ENCODE peak calls at places on chromosomes 3 and 15, in seven cellular contexts. Q is HFF-Myc, A is lower leg skin, V is uterus, L is endothelial cell, E is ovary, J is heart left ventricle. B is an unnamed sample.

GRCh38 chr3:14487086-14487485 is 53.1 kb downstream of the GRIP2 start:
- DNase-seq in Q (no peak), A (no peak), V (no peak), L (no peak), E (no peak), J (no peak), B (no peak)

GRCh38 chr3:156788846-156789245 is 37.3 kb upstream of the LEKR1 start:
- DNase-seq in Q (no peak), A (no peak), V (no peak), L (no peak), E (no peak), J (no peak), B (no peak)

GRCh38 chr3:10155123-10155472 is 9.6 kb upstream of the IRAK2 start:
- DNase-seq in Q (no peak), A (no peak), V (no peak), L (no peak), E (no peak), J (no peak), B (no peak)

GRCh38 chr3:120153294-120153693 is 59.0 kb upstream of the GSK3B start:
- DNase-seq in Q (no peak), A (no peak), V (no peak), L (no peak), E (no peak), J (no peak), B (no peak)

GRCh38 chr3:151962891-151963290 is 89.4 kb downstream of the SUCNR1 start:
- DNase-seq in Q (peak), A (no peak), V (no peak), L (no peak), E (no peak), J (no peak), B (no peak)

GRCh38 chr3:76500746-76501275 is 539.1 kb upstream of the ROBO2 start:
- DNase-seq in Q (no peak), A (no peak), V (no peak), L (no peak), E (no peak), J (no peak), B (no peak)

GRCh38 chr3:113890256-113890900 is 51.8 kb downstream of the GRAMD1C start:
- DNase-seq in Q (no peak), A (no peak), V (no peak), L (no peak), E (no peak), J (no peak), B (no peak)

GRCh38 chr3:159711560-159712333 is 276.9 kb upstream of the IL12A start:
- DNase-seq in Q (peak), A (peak), V (peak), L (peak), E (no peak), J (peak), B (no peak)

GRCh38 chr3:191282262-191283215 is 46.7 kb upstream of the CCDC50 start:
- DNase-seq in Q (peak), A (no peak), V (no peak), L (no peak), E (no peak), J (no peak), B (no peak)

GRCh38 chr3:122105626-122106025 is 50.5 kb downstream of the CD86 start:
- DNase-seq in Q (no peak), A (no peak), V (no peak), L (no peak), E (peak), J (no peak), B (no peak)

GRCh38 chr3:183933160-183933559 is 48.5 kb upstream of the PARL start:
- DNase-seq in Q (no peak), A (no peak), V (no peak), L (no peak), E (no peak), J (no peak), B (no peak)

GRCh38 chr15:67809866-67810265 is 15.4 kb upstream of the SKOR1 start:
- DNase-seq in Q (no peak), A (no peak), V (no peak), L (no peak), E (no peak), J (no peak), B (no peak)

GRCh38 chr3:37210230-37210629 is 35.8 kb upstream of the LRRFIP2 start:
- DNase-seq in Q (no peak), A (no peak), V (no peak), L (no peak), E (no peak), J (no peak), B (no peak)

GRCh38 chr3:28940530-28940929 is 340.3 kb upstream of the RBMS3 start:
- DNase-seq in Q (peak), A (peak), V (no peak), L (peak), E (peak), J (no peak), B (no peak)

GRCh38 chr3:184562875-184563568 is 1.4 kb downstream of the EPHB3 start:
- DNase-seq in Q (no peak), A (no peak), V (peak), L (no peak), E (peak), J (no peak), B (no peak)

GRCh38 chr15:66849393-66849745 is 147.3 kb downstream of the SMAD6 start:
- DNase-seq in Q (no peak), A (no peak), V (no peak), L (no peak), E (no peak), J (peak), B (peak)

GRCh38 chr15:89486726-89487050 is 9.7 kb downstream of the RHCG start:
- DNase-seq in Q (no peak), A (no peak), V (no peak), L (no peak), E (no peak), J (no peak), B (no peak)

GRCh38 chr15:101455291-101455916 is 34.1 kb downstream of the PCSK6 start:
- DNase-seq in Q (no peak), A (no peak), V (no peak), L (no peak), E (no peak), J (no peak), B (no peak)

GRCh38 chr15:69807752-69808151 is 290.0 kb downstream of the TLE3 start:
- DNase-seq in Q (no peak), A (peak), V (no peak), L (no peak), E (no peak), J (no peak), B (no peak)

GRCh38 chr15:56919708-56920637 is 1.5 kb downstream of the TCF12 start:
- DNase-seq in Q (no peak), A (peak), V (peak), L (peak), E (peak), J (peak), B (no peak)

GRCh38 chr15:95363636-95364035 is 966.9 kb upstream of the NR2F2 start:
- DNase-seq in Q (peak), A (no peak), V (no peak), L (no peak), E (no peak), J (no peak), B (no peak)

GRCh38 chr15:40929730-40930429 is 740 bp downstream of the DLL4 start:
- DNase-seq in Q (no peak), A (no peak), V (no peak), L (no peak), E (no peak), J (no peak), B (no peak)

GRCh38 chr3:141279074-141279945 is 47.7 kb downstream of the PXYLP1 start:
- DNase-seq in Q (no peak), A (no peak), V (no peak), L (no peak), E (no peak), J (no peak), B (no peak)

GRCh38 chr3:150868282-150868681 is 37.0 kb downstream of the MINDY4B start:
- DNase-seq in Q (no peak), A (peak), V (peak), L (no peak), E (no peak), J (no peak), B (no peak)

GRCh38 chr3:57956833-57957174 is 51.4 kb upstream of the FLNB start:
- DNase-seq in Q (no peak), A (no peak), V (no peak), L (no peak), E (no peak), J (no peak), B (no peak)
- TF ChIP-seq CTCF in Q (no peak), A (no peak), V (no peak), L (no peak), E (no peak), J (no peak), B (no peak)

GRCh38 chr3:165895919-165896318 is 58.7 kb upstream of the BCHE start:
- DNase-seq in Q (no peak), A (no peak), V (no peak), L (peak), E (no peak), J (no peak), B (no peak)
- TF ChIP-seq CTCF in Q (no peak), A (no peak), V (no peak), L (peak), E (no peak), J (no peak), B (no peak)

GRCh38 chr15:90691369-90691768 is 25.8 kb upstream of the BLM start:
- DNase-seq in Q (no peak), A (no peak), V (no peak), L (no peak), E (no peak), J (no peak), B (no peak)
- TF ChIP-seq CTCF in Q (no peak), A (no peak), V (no peak), L (peak), E (no peak), J (no peak), B (no peak)

DNA sequence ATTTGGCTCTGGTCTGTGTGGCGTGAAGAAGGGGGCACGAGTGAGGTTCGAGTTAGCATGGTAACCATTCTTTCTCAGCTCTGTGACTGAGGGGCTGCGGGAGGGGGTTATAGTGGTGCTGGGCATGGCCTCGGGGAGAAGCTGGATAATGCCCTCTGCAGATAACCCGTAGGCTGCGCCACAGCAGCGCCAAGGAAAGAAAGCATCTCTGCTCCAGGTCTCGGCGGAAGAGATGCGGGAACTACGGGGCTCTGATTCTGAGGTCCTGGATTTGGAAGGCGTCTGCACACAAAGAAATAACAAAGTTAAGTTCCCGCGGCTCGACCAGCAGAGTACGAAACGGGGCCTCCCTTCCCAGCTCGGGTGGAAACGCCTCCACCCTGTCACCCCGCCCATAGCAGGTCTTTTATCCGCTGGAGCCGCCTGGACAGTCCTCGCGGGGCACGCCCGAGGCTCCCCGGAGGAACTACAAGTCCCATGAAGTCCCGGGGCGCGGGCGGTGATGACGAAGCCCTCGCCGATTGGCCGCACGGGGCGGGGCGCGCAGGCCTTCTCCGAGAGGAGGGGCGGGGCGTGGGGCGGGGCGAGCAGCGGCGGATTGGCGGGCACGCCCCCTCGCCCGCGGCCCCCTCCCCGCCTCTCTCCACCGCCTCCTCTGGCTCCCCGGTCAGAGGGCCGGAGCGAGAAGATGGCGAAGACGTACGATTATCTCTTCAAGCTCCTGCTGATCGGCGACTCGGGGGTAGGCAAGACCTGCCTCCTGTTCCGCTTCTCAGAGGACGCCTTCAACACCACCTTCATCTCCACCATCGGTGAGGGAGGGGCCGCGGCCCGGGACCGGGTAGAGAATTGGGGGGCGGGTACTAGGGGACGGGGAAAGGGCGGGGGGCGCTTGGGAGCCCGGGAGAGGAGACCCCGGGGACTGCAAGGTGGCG is at the start of gene RAB8B:
- DNase-seq in Q (peak), A (peak), V (peak), L (peak), E (peak), J (peak), B (peak)
- TF ChIP-seq CTCF in Q (no peak), A (no peak), V (no peak), L (no peak), E (no peak), J (peak), B (no peak)

GRCh38 chr3:4986611-4987373 is 7.6 kb downstream of the BHLHE40 start:
- DNase-seq in Q (peak), A (peak), V (peak), L (peak), E (peak), J (peak), B (peak)
- TF ChIP-seq CTCF in Q (no peak), A (peak), V (no peak), L (no peak), E (peak), J (no peak), B (no peak)

DNA sequence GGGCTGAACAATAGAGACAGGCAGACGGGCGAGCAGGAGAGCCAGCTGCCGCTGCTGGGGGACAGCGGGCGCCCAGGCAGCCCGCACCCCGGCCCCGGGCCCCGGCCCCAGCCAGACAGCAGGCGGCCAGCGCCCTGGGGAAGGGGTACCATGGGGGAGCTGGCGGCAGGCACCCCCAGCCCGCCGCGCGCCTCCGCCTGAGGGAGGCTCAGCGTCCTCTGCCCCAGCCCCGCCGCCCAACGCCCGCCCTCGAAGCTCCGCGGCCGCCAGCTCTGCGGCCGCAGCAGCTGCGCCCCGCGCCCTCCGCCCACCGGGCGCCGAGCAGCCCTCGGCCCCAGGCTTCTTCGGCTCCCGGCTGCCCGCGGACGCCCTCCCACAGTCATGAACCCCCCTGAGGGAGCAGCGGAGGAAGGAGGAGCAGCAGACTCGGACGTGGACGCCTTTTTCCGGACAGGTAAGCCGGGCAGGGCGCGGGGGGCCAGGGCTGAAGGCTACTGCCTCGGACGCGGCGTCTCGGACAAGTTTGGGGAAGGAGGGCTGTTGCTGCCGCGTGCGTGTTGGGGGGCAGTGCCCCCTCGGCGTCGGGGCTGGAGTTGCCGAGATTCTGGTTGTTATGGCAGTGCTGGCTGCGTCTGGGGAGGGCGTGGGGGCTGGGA is 41.6 kb upstream of the ROPN1 start:
- DNase-seq in Q (no peak), A (no peak), V (peak), L (no peak), E (no peak), J (peak), B (no peak)
- TF ChIP-seq CTCF in Q (no peak), A (no peak), V (no peak), L (peak), E (no peak), J (no peak), B (no peak)

B was measured in omental fat pad.